ENCODE peak calls at places on chromosomes 7 and 10, in four cellular contexts. Y, W, T and L are unnamed samples.

GRCh38 chr7:7693881-7694280 is 24.5 kb downstream of the RPA3 start:
- DNase-seq in T (no peak), Y (no peak), W (peak), L (no peak)

GRCh38 chr10:96556003-96556402 is 30.8 kb downstream of the TM9SF3 start:
- DNase-seq in T (no peak), Y (peak), W (no peak), L (peak)

GRCh38 chr10:110737886-110738634 is 93.9 kb downstream of the RBM20 start:
- DNase-seq in Y (no peak), W (no peak), T (no peak), L (no peak)

GRCh38 chr7:108094933-108095710 is 35.0 kb downstream of the LAMB4 start:
- DNase-seq in W (no peak), T (no peak), Y (peak), L (no peak)

GRCh38 chr7:923108-924041 is 31.1 kb downstream of the ADAP1 start:
- DNase-seq in W (no peak), T (peak), Y (no peak), L (no peak)

GRCh38 chr10:71864861-71865473 is 13.9 kb upstream of the PSAP start:
- DNase-seq in W (no peak), Y (no peak), T (no peak), L (no peak)

GRCh38 chr7:152370297-152370696 is 65.5 kb downstream of the KMT2C start:
- DNase-seq in T (no peak), Y (no peak), W (no peak), L (no peak)

GRCh38 chr7:75968012-75968411 is 26.4 kb downstream of the TMEM120A start:
- DNase-seq in Y (no peak), W (no peak), T (no peak), L (no peak)

GRCh38 chr7:138116156-138116555 is 39.9 kb downstream of the AKR1D1 start:
- DNase-seq in Y (no peak), T (no peak), W (no peak), L (no peak)

GRCh38 chr10:51861731-51862130 is 162.3 kb upstream of the CSTF2T start:
- DNase-seq in T (no peak), Y (no peak), W (no peak), L (no peak)

GRCh38 chr10:79073784-79074432 is 5.1 kb downstream of the ZMIZ1 start:
- DNase-seq in Y (no peak), W (no peak), T (no peak), L (no peak)

GRCh38 chr7:114243019-114243507 is 171.6 kb upstream of the FOXP2 start:
- DNase-seq in Y (no peak), W (peak), T (no peak), L (no peak)

GRCh38 chr7:8515786-8516185 is 82.4 kb downstream of the NXPH1 start:
- DNase-seq in T (no peak), Y (no peak), W (no peak), L (no peak)

GRCh38 chr10:97608991-97609561 is 19.6 kb downstream of the C10orf62 start:
- DNase-seq in T (no peak), Y (no peak), W (no peak), L (no peak)

GRCh38 chr10:60817135-60817805 is 39.0 kb downstream of the CDK1 start:
- DNase-seq in Y (no peak), W (no peak), T (no peak), L (no peak)

GRCh38 chr10:60818134-60818770 is 40.0 kb downstream of the CDK1 start:
- DNase-seq in W (no peak), T (no peak), Y (no peak), L (no peak)

GRCh38 chr10:60819271-60819670 is 41.0 kb downstream of the CDK1 start:
- DNase-seq in Y (no peak), W (no peak), T (no peak), L (no peak)

GRCh38 chr10:60820093-60820769 is 42.0 kb downstream of the CDK1 start:
- DNase-seq in W (no peak), Y (no peak), T (no peak), L (no peak)

GRCh38 chr10:60816624-60817023 is 38.3 kb downstream of the CDK1 start:
- DNase-seq in Y (peak), T (no peak), W (peak), L (peak)
- TF ChIP-seq JUND in Y (no peak), T (no peak), W (no peak), L (no peak)

GRCh38 chr10:114258274-114258840 is 19.3 kb downstream of the VWA2 start:
- DNase-seq in W (no peak), Y (no peak), T (no peak), L (no peak)
- TF ChIP-seq JUND in W (no peak), Y (no peak), T (no peak), L (no peak)

DNA sequence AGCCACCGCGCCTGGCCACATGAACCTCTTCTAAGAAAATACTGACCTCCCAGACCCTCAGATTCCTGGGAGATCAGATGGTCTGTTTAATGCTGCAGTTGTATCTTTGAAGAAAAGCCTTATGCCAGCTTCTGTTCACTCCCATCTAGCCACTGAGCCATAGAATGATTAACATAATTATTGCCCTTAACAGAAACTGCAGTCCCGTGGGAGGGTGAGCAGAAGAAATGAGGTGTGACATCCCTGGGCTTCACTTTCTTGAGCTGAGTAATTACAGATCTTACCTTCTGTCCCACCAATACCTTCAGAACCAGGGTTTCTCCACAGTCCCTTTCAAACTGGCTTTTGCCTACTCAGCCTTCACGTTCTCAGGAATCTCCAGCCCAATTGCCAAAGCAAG is 10.9 kb upstream of the MMP21 start:
- DNase-seq in W (no peak), Y (no peak), T (no peak), L (no peak)
- TF ChIP-seq JUND in W (no peak), Y (no peak), T (no peak), L (no peak)

GRCh38 chr7:9575716-9576115 is 1142.3 kb downstream of the NXPH1 start:
- DNase-seq in W (no peak), T (no peak), Y (no peak), L (no peak)
- TF ChIP-seq JUND in W (no peak), T (no peak), Y (no peak), L (no peak)